ENCODE peak calls at places on chromosomes 2 and 18, in four cellular contexts. A is endothelial cell; F is activated naive CD4-positive, alpha-beta T cell; V is NCI-H345. U is an unnamed sample.
A peak's percentile ranks its signal among the peaks of the same experiment; 100 is the strongest.

GRCh38 chr2:190695739-190696138 is 46.9 kb downstream of the NAB1 start:
- DNase-seq in A (no peak), F (no peak), V (no peak), U (no peak)

GRCh38 chr2:18795881-18796280 is 206.5 kb upstream of the NT5C1B start:
- DNase-seq in A (no peak), F (no peak), V (no peak), U (no peak)

GRCh38 chr2:232325324-232326273 is 53.0 kb upstream of the ALPP start:
- DNase-seq in A (peak; percentile 89), F (peak; percentile 15), V (peak; percentile 38), U (no peak)

GRCh38 chr2:150681120-150681796 is 193.8 kb upstream of the RND3 start:
- DNase-seq in A (no peak), F (no peak), V (no peak), U (no peak)

GRCh38 chr2:65023742-65024141 is 32.5 kb upstream of the CEP68 start:
- DNase-seq in A (no peak), F (no peak), V (no peak), U (no peak)

GRCh38 chr2:30300456-30301221 is 69.3 kb downstream of the LBH start:
- DNase-seq in A (no peak), F (no peak), V (no peak), U (no peak)

GRCh38 chr18:65938592-65939372 is 188.0 kb downstream of the CDH7 start:
- DNase-seq in A (peak; percentile 53), F (no peak), V (peak; percentile 7), U (no peak)

GRCh38 chr18:61589724-61590065 is 256.5 kb downstream of the CDH20 start:
- DNase-seq in A (no peak), F (no peak), V (no peak), U (no peak)

GRCh38 chr18:28576941-28577340 is 400.0 kb upstream of the CDH2 start:
- DNase-seq in A (no peak), F (no peak), V (no peak), U (no peak)

GRCh38 chr2:9617749-9618148 is 13.0 kb downstream of the YWHAQ start:
- DNase-seq in A (no peak), F (no peak), V (no peak), U (no peak)

GRCh38 chr18:80022613-80023012 is 11.6 kb upstream of the RBFA start:
- DNase-seq in A (no peak), F (no peak), V (no peak), U (no peak)

GRCh38 chr2:46326231-46326980 is 29.2 kb downstream of the EPAS1 start:
- DNase-seq in A (no peak), F (no peak), V (no peak), U (no peak)

GRCh38 chr2:217370391-217370790 is 510.5 kb upstream of the TNP1 start:
- DNase-seq in A (no peak), F (no peak), V (no peak), U (no peak)

GRCh38 chr18:58067611-58068010 is 23.6 kb downstream of the NEDD4L start:
- DNase-seq in A (no peak), F (no peak), V (no peak), U (no peak)

GRCh38 chr18:36212978-36213303 is 25.6 kb downstream of the MOCOS start:
- DNase-seq in A (no peak), F (no peak), V (no peak), U (no peak)

GRCh38 chr2:62741954-62742722 is 36.6 kb downstream of the EHBP1 start:
- DNase-seq in A (no peak), F (no peak), V (no peak), U (no peak)

GRCh38 chr2:82852787-82853186 is 1606.3 kb downstream of the SUCLG1 start:
- DNase-seq in A (no peak), F (no peak), V (no peak), U (no peak)

GRCh38 chr2:214574077-214574775 is 163.4 kb downstream of the VWC2L start:
- DNase-seq in A (no peak), F (no peak), V (peak; percentile 60), U (no peak)

GRCh38 chr18:57846258-57846657 is 43.1 kb upstream of the ATP8B1 start:
- DNase-seq in A (no peak), F (no peak), V (no peak), U (no peak)

GRCh38 chr2:161245237-161245505 is 63.1 kb upstream of the PSMD14 start:
- DNase-seq in A (no peak), F (no peak), V (no peak), U (no peak)

GRCh38 chr2:45570671-45571334 is 40.3 kb downstream of the SRBD1 start:
- DNase-seq in A (no peak), F (no peak), V (no peak), U (no peak)

GRCh38 chr18:58228762-58229161 is 184.7 kb downstream of the NEDD4L start:
- DNase-seq in A (no peak), F (no peak), V (no peak), U (no peak)

GRCh38 chr2:241810304-241811208 is 1.6 kb downstream of the NEU4 start:
- DNase-seq in A (no peak), F (no peak), V (no peak), U (no peak)

GRCh38 chr2:168727904-168728470 is 74.5 kb upstream of the NOSTRIN start:
- DNase-seq in A (no peak), F (no peak), V (no peak), U (no peak)

GRCh38 chr2:131058905-131059304 is 34.4 kb downstream of the FAM168B start:
- DNase-seq in A (no peak), F (no peak), V (no peak), U (no peak)

GRCh38 chr2:239444626-239445625 is 44.1 kb upstream of the HDAC4 start:
- DNase-seq in A (no peak), F (no peak), V (peak; percentile 30), U (no peak)

U was measured in thoracic aorta.